ENCODE peak calls at places on chromosomes 1 and 21, in six cellular contexts. O is tibial nerve, K is stomach, R is SK-N-SH, E is K562, D is H1. V is an unnamed sample.

GRCh38 chr1:44246806-44247205 is 33.5 kb downstream of the DMAP1 start:
- DNase-seq in R (no peak), O (no peak), E (no peak), K (no peak), D (no peak), V (no peak)

GRCh38 chr1:56508523-56508983 is 70.8 kb downstream of the PLPP3 start:
- DNase-seq in E (no peak), K (peak; percentile 78), R (no peak), O (peak; percentile 79), D (no peak), V (peak; percentile 79)

GRCh38 chr1:38835230-38835827 is 24.2 kb downstream of the RRAGC start:
- DNase-seq in R (peak; percentile 64), O (peak; percentile 81), E (peak; percentile 76), D (no peak), K (no peak), V (peak; percentile 19)

GRCh38 chr1:101241485-101242225 is 4.8 kb downstream of the S1PR1 start:
- DNase-seq in D (no peak), R (no peak), K (no peak), E (no peak), O (no peak), V (no peak)

GRCh38 chr21:43187715-43188114 is 18.9 kb downstream of the CRYAA start:
- DNase-seq in O (peak; percentile 3), E (no peak), R (no peak), D (no peak), K (no peak), V (no peak)

GRCh38 chr21:14491269-14491681 is 54.8 kb downstream of the SAMSN1 start:
- DNase-seq in D (no peak), R (no peak), K (no peak), E (no peak), O (no peak), V (no peak)

GRCh38 chr1:93633313-93633712 is 48.3 kb downstream of the BCAR3 start:
- DNase-seq in R (no peak), D (no peak), E (no peak), K (no peak), O (no peak), V (no peak)

GRCh38 chr21:38321568-38321967 is 64.8 kb downstream of the KCNJ15 start:
- DNase-seq in O (no peak), E (no peak), D (no peak), R (no peak), K (no peak), V (no peak)

GRCh38 chr1:100799548-100799947 is 80.0 kb downstream of the VCAM1 start:
- DNase-seq in D (no peak), K (no peak), O (no peak), R (no peak), E (no peak), V (no peak)

GRCh38 chr1:228174482-228175315 is 9.1 kb downstream of the IBA57 start:
- DNase-seq in K (no peak), O (no peak), D (no peak), E (peak; percentile 94), R (peak; percentile 74), V (no peak)

GRCh38 chr1:3075666-3076387 is 6.8 kb downstream of the PRDM16 start:
- DNase-seq in K (no peak), R (no peak), D (no peak), O (no peak), E (no peak), V (no peak)

GRCh38 chr1:3076388-3076740 is 7.4 kb downstream of the PRDM16 start:
- DNase-seq in K (no peak), E (no peak), O (no peak), D (no peak), R (no peak), V (no peak)

GRCh38 chr1:3074297-3074741 is 5.3 kb downstream of the PRDM16 start:
- DNase-seq in K (peak; percentile 78), D (no peak), O (no peak), E (no peak), R (no peak), V (no peak)

GRCh38 chr1:3073520-3074296 is 4.7 kb downstream of the PRDM16 start:
- DNase-seq in D (no peak), K (no peak), E (no peak), R (no peak), O (no peak), V (no peak)

GRCh38 chr1:3074800-3075199 is 5.8 kb downstream of the PRDM16 start:
- DNase-seq in O (no peak), R (no peak), D (no peak), E (no peak), K (peak; percentile 77), V (no peak)
- H3K27me3 ChIP-seq in O (no peaks in the 10 kb centered on the region), R (peaks cover 69% of the 10 kb centered on the region), D (peaks cover 68% of the 10 kb centered on the region), E (peaks cover 37% of the 10 kb centered on the region), K (peaks cover 91% of the 10 kb centered on the region), V (peaks cover 76% of the 10 kb centered on the region)

GRCh38 chr1:216758182-216758581 is 35.0 kb upstream of the ESRRG start:
- DNase-seq in D (no peak), O (no peak), R (peak; percentile 6), E (no peak), K (peak; percentile 42), V (no peak)
- H3K27ac ChIP-seq in D (no peak overlapping the region), O (no peak overlapping the region), R (no peak overlapping the region), E (no peak overlapping the region), K (no peak overlapping the region), V (no peak overlapping the region)

DNA sequence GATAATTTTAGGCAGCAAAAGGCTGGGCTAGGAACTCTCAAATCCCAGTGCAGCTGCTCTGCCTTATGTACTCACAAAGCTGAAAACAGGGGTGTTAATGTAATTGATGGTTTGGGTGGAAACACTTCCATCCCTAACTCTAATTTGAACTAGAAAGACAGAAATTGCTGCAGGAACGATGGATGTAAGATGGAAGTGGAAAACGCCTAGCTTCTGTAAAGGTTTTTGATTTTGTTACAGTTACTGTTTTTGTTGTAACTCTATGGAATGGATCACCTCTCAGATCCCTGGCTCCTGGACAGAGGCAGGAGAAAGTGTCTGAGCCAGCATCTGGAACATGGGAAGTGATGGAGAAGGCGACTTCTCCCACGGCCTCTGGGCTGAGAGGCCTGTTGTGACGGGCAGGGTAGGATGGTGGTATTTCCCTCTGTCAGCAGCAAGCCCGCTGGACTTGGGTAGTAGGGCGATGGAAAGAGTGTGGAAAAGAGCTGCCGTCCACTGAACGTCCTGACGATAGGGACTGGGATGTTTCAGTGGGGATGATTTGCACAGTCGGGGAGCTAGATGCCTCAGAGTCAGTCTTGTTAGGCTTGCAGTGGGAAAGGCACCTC is 1.6 kb downstream of the TRAF5 start:
- DNase-seq in E (no peak), R (no peak), O (no peak), D (no peak), K (no peak), V (no peak)
- TF ChIP-seq EP300 in E (no peak), R (no peak), O (no peak), D (no peak), K (no peak), V (no peak)

GRCh38 chr1:11472284-11472683 is 6.7 kb upstream of the DISP3 start:
- DNase-seq in K (no peak), O (no peak), E (no peak), D (no peak), R (no peak), V (no peak)

GRCh38 chr1:11475718-11476117 is 3.2 kb upstream of the DISP3 start:
- DNase-seq in O (no peak), E (no peak), K (no peak), D (no peak), R (no peak), V (no peak)

GRCh38 chr1:11471473-11471872 is 7.5 kb upstream of the DISP3 start:
- DNase-seq in K (no peak), D (no peak), R (peak; percentile 47), O (no peak), E (no peak), V (no peak)

GRCh38 chr1:11470912-11471311 is 8.0 kb upstream of the DISP3 start:
- DNase-seq in K (no peak), D (no peak), O (no peak), E (no peak), R (no peak), V (no peak)

DNA sequence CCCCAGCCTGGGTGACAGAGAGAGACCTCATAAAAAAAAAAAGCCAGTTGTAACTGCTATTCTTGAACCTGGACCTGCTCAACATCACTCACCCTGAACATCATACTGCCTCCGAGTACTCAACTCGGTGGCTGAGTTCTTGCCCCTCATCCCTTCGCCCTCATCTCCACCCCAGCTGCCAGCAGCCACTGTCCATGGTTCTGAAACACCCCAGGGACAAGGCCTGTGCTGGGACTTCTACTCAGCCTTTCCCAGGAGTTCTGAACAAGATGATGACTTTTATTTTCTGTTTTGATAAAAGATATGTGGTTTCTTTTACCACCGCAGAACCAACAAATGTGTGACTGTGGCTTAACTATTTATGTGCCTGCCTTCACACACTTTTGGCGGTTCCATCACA is 5.3 kb upstream of the DISP3 start:
- DNase-seq in R (no peak), K (no peak), D (no peak), E (peak; percentile 76), O (no peak), V (no peak)
- H3K27me3 ChIP-seq in R (no peaks in the 10 kb centered on the region), K (peaks cover 61% of the 10 kb centered on the region), D (peaks cover 14% of the 10 kb centered on the region), E (no peaks in the 10 kb centered on the region), O (no peaks in the 10 kb centered on the region), V (peaks cover 34% of the 10 kb centered on the region)

DNA sequence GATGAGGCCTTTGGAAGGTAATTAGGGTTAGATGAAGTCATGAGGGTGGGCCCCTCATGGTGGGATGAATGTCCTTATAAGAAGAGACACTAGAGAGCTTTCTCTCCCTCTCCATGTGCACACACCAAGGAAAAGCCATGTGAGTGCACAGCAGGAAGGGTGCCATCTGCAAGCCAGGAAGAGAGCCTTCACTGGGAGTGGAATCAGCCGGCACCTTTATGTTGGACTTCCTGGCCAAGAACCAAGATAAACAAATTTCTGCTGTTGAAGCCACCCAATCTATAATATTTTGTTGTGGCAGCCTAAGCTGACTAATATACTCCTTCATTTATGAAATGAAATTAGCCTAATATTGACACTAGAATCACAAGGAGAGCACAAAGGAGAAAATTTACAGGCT is 38.2 kb upstream of the PKP1 start:
- DNase-seq in K (no peak), E (no peak), D (no peak), O (no peak), R (no peak), V (no peak)
- H3K27ac ChIP-seq in K (no peak overlapping the region), E (no peak overlapping the region), D (no peak overlapping the region), O (no peak overlapping the region), R (no peak overlapping the region), V (no peak overlapping the region)

GRCh38 chr1:110407260-110408210 is at the start of gene LAMTOR5:
- DNase-seq in E (peak; percentile 85), K (peak; percentile 94), O (peak; percentile 94), R (peak; percentile 87), D (peak; percentile 67), V (peak; percentile 95)
- TF ChIP-seq EP300 in E (peak; percentile 76), K (no peak), O (peak; percentile 82), R (no peak), D (no peak), V (peak; percentile 73)

DNA sequence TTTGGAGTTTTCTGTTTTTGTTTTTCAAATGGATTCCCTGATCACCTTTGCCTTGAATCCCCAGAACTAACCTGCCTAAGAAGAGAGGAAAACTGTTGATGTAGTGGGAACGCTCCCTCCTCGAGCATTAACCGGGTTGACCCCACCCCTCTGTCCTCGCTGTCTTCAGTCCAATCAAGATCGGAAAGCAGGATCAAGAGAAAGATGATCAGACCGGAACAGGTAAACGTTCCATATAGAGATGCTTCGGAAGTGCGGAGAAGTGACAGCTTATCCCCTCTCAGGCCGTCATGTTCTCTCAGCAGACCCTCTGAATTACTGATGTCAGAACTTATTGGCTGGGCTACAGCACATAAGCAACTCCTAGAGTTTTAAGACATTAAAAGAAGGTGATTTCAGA is 800 bp upstream of the FAM163A start:
- DNase-seq in R (no peak), O (no peak), E (no peak), D (no peak), K (no peak), V (no peak)
- H3K27me3 ChIP-seq in R (peaks cover 37% of the 10 kb centered on the region), O (no peaks in the 10 kb centered on the region), E (peaks cover 45% of the 10 kb centered on the region), D (peaks cover 68% of the 10 kb centered on the region), K (peaks cover 84% of the 10 kb centered on the region), V (peaks cover 94% of the 10 kb centered on the region)